ENCODE peak calls at places on chromosome 2, in eight cellular contexts. M is stomach, Z is GM23338, V is BJ, B is lower leg skin, Y is fibroblast of pulmonary artery, F is AG09319, L is AG04449. C is an unnamed sample.

GRCh38 chr2:177147093-177147694 is 65.4 kb upstream of the HNRNPA3 start:
- DNase-seq in M (no peak), Z (peak; percentile 78), V (no peak), B (no peak), Y (peak; percentile 75), F (no peak), L (peak; percentile 29), C (no peak)

GRCh38 chr2:68878753-68879152 is 7.6 kb upstream of the BMP10 start:
- DNase-seq in M (no peak), Z (no peak), V (no peak), B (no peak), Y (peak; percentile 68), F (no peak), L (no peak), C (no peak)

GRCh38 chr2:213101686-213102460 is 49.5 kb downstream of the IKZF2 start:
- DNase-seq in M (no peak), Z (no peak), V (no peak), B (no peak), Y (no peak), F (no peak), L (no peak), C (no peak)

GRCh38 chr2:223363085-223363484 is 239.1 kb downstream of the SCG2 start:
- DNase-seq in M (no peak), Z (no peak), V (no peak), B (no peak), Y (no peak), F (no peak), L (no peak), C (no peak)

GRCh38 chr2:47189635-47190034 is 34.5 kb upstream of the STPG4 start:
- DNase-seq in M (no peak), Z (no peak), V (peak; percentile 88), B (no peak), Y (peak; percentile 90), F (no peak), L (peak; percentile 72), C (no peak)

GRCh38 chr2:7745369-7745768 is 828.2 kb downstream of the RNF144A start:
- DNase-seq in M (no peak), Z (no peak), V (no peak), B (no peak), Y (no peak), F (peak; percentile 46), L (no peak), C (no peak)

GRCh38 chr2:168678153-168678853 is 124.1 kb upstream of the NOSTRIN start:
- DNase-seq in M (no peak), Z (peak; percentile 29), V (no peak), B (no peak), Y (no peak), F (no peak), L (no peak), C (no peak)

GRCh38 chr2:180124273-180124881 is 117.3 kb upstream of the CWC22 start:
- DNase-seq in M (no peak), Z (peak; percentile 70), V (no peak), B (no peak), Y (peak; percentile 82), F (peak; percentile 45), L (no peak), C (no peak)

GRCh38 chr2:34547900-34548299 is 948.8 kb upstream of the FAM98A start:
- DNase-seq in M (no peak), Z (peak; percentile 6), V (no peak), B (no peak), Y (no peak), F (no peak), L (no peak), C (no peak)

GRCh38 chr2:122704109-122704563 is 948.7 kb downstream of the TSN start:
- DNase-seq in M (no peak), Z (no peak), V (no peak), B (no peak), Y (no peak), F (no peak), L (no peak), C (no peak)

GRCh38 chr2:231601356-231602229 is 8.9 kb downstream of the TEX44 start:
- DNase-seq in M (peak; percentile 92), Z (peak; percentile 97), V (no peak), B (peak; percentile 97), Y (peak; percentile 85), F (no peak), L (no peak), C (peak; percentile 89)

GRCh38 chr2:225526731-225527427 is 127.4 kb downstream of the NYAP2 start:
- DNase-seq in M (no peak), Z (no peak), V (no peak), B (no peak), Y (no peak), F (no peak), L (no peak), C (no peak)

GRCh38 chr2:107817378-107817777 is 9.3 kb upstream of the RGPD4 start:
- DNase-seq in M (no peak), Z (no peak), V (no peak), B (no peak), Y (no peak), F (no peak), L (no peak), C (no peak)

GRCh38 chr2:99819766-99820165 is 322.6 kb downstream of the AFF3 start:
- DNase-seq in M (no peak), Z (peak; percentile 27), V (no peak), B (no peak), Y (peak; percentile 12), F (no peak), L (no peak), C (no peak)
- TF ChIP-seq CTCF in M (no peak), Z (peak; percentile 60), V (no peak), B (no peak), Y (peak; percentile 3), F (no peak), L (peak; percentile 1), C (no peak)

DNA sequence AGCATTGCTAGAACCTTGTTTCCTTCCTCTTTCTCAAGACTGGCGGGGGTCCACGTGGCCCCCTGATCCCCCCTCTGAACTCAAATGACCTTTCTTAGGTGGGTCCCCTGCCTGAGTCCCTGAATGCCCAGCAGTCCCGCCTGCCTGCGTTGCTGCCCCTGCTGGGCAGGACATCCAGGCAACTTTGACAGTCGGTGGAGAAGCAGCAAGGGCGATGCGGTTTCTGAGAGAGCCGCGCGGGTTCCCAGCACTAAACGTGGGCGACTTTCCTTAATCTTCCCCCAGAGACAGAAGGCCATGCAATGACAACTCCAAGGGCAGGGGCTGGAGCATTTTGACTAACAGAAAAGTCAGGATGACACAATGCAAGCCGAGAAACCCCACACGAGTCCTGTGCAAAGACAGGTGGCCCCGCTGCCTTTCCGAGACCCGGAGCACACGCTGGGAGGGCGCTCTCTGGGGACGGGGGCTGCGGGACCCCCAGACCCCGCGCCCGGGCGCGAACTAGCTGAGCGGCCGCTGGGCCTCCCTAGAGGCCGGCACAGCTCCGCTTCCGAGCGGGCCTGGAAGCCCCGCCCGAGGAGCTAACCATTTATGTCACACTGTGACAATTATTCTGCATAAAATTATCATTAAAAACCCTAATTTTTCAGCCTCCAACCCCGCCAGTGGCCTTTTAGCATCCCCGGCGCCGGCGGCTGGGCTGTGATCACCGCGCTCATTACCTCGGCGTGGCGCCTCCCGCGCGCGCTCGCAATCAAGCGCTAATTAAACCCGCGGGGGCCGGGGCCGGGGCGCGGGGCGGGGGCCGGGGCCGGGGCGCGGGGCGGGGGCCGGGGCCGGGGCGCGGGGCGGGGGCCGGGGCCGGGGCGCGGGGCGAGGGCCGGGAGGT is 27.4 kb downstream of the ASB18 start:
- DNase-seq in M (no peak), Z (peak; percentile 30), V (no peak), B (peak; percentile 68), Y (no peak), F (no peak), L (no peak), C (no peak)
- TF ChIP-seq CTCF in M (no peak), Z (no peak), V (no peak), B (no peak), Y (no peak), F (no peak), L (no peak), C (no peak)

DNA sequence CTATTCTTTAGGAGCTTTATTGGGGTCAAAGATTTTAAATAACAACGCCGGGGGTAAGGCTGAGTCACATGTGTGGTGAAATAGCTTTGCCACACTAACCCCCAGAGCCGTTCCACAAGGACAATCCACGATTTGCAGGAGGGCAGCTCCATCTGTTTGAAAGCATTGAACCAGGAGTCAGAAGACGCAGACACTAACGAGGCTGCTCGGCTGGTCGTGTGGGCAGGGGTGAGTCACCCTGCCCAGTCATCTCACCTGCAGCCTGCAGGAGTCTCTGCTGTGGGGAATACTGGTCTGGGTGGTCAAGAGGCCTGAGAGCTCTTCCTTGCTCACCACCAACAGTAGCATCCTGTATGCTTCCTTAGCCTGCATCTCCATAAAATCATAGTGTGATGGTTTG is 149.2 kb upstream of the NCK2 start:
- DNase-seq in M (no peak), Z (no peak), V (no peak), B (no peak), Y (no peak), F (no peak), L (no peak), C (no peak)
- TF ChIP-seq CTCF in M (no peak), Z (no peak), V (no peak), B (no peak), Y (no peak), F (no peak), L (no peak), C (no peak)

GRCh38 chr2:71465961-71466300 is 12.6 kb downstream of the DYSF start:
- DNase-seq in M (no peak), Z (no peak), V (no peak), B (peak; percentile 81), Y (no peak), F (no peak), L (no peak), C (no peak)

GRCh38 chr2:71467180-71467815 is 13.9 kb downstream of the DYSF start:
- DNase-seq in M (no peak), Z (no peak), V (no peak), B (peak; percentile 54), Y (no peak), F (no peak), L (no peak), C (no peak)

GRCh38 chr2:71465356-71465755 is 12.0 kb downstream of the DYSF start:
- DNase-seq in M (no peak), Z (peak; percentile 26), V (no peak), B (peak; percentile 63), Y (no peak), F (no peak), L (no peak), C (no peak)

GRCh38 chr2:71468279-71469015 is 15.1 kb downstream of the DYSF start:
- DNase-seq in M (no peak), Z (no peak), V (no peak), B (peak; percentile 56), Y (no peak), F (no peak), L (no peak), C (no peak)

DNA sequence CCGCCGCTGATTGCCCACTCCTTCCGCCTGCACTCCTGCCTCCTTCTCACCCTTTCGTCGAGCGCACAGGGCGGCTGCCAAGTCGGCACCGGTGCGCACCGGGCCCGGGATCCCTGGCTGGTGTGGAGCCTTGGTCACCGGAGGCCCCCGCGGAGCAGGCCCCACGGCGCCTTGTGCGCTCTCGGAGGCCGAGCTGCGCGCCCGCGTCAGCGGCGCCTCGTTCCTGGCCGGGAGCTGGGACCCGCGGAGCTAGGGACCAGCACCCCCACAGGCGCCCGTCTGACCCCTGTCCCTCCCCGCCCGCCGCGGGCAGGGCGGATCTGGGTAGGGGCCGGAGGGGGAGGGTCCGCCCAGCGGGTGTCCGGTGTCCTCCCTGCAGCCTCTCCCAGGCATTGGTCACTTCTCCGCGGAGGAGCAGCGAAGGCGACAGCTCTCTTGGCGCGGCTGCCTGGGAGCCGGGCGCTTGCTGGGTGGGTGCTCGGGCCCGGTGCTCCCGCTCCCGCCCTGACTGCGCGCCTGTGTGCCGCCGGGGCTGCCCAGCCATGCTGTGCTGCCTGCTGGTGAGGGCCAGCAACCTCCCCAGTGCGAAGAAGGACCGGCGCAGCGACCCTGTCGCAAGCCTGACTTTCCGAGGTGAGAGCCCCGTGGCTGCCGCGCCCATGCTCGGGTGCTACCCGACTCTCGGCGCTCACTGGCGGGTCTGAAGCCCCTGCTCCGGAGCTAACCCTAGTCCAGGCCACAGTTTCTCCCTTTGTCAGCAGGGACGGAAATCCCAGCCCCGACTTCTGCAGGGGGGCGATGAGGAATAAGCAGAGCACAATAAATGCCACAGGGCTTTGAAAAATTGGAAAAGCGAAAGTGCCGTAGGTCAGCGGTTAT is 13.2 kb downstream of the DYSF start:
- DNase-seq in M (no peak), Z (peak; percentile 64), V (no peak), B (peak; percentile 84), Y (no peak), F (no peak), L (no peak), C (no peak)
- TF ChIP-seq CTCF in M (no peak), Z (no peak), V (no peak), B (no peak), Y (no peak), F (no peak), L (no peak), C (no peak)

C was measured in omental fat pad.